ENCODE peak calls at places on chromosomes 1 and 21, in eight cellular contexts. M, I, O, Z, A, U, J and T are unnamed samples.
A peak's percentile ranks its signal among the peaks of the same experiment; 100 is the strongest.

GRCh38 chr1:176157995-176158394 is 49.1 kb downstream of the COP1 start:
- DNase-seq in M (no peak), I (no peak), O (no peak), Z (no peak), A (no peak), U (peak; percentile 2), J (no peak), T (peak; percentile 4)

GRCh38 chr1:162363823-162364222 is 12.8 kb downstream of the SPATA46 start:
- DNase-seq in M (no peak), I (no peak), O (no peak), Z (no peak), A (no peak), U (no peak), J (no peak), T (no peak)

GRCh38 chr1:227786673-227787512 is 28.6 kb upstream of the PRSS38 start:
- DNase-seq in M (peak; percentile 24), I (no peak), O (no peak), Z (no peak), A (no peak), U (no peak), J (no peak), T (no peak)

GRCh38 chr1:215568287-215568692 is 1.2 kb downstream of the KCTD3 start:
- DNase-seq in M (no peak), I (no peak), O (peak; percentile 46), Z (no peak), A (peak; percentile 12), U (peak; percentile 76), J (peak; percentile 73), T (peak; percentile 71)

GRCh38 chr1:85850238-85850637 is 142.0 kb upstream of the ZNHIT6 start:
- DNase-seq in M (no peak), I (no peak), O (no peak), Z (no peak), A (no peak), U (peak; percentile 97), J (no peak), T (peak; percentile 77)

GRCh38 chr1:172533511-172534116 is 664 bp downstream of the SUCO start:
- DNase-seq in M (peak; percentile 28), I (no peak), O (peak; percentile 48), Z (peak; percentile 15), A (peak; percentile 30), U (peak; percentile 62), J (no peak), T (peak; percentile 57)

GRCh38 chr1:72693899-72694298 is 411.6 kb upstream of the NEGR1 start:
- DNase-seq in M (no peak), I (no peak), O (no peak), Z (no peak), A (no peak), U (no peak), J (no peak), T (no peak)

GRCh38 chr1:57381871-57382270 is 42.0 kb downstream of the DAB1 start:
- DNase-seq in M (no peak), I (no peak), O (no peak), Z (no peak), A (no peak), U (no peak), J (no peak), T (no peak)

GRCh38 chr1:52601976-52602327 is 219 bp upstream of the GPX7 start:
- DNase-seq in M (no peak), I (no peak), O (no peak), Z (no peak), A (no peak), U (no peak), J (no peak), T (no peak)

GRCh38 chr1:101438359-101438758 is 201.5 kb downstream of the S1PR1 start:
- DNase-seq in M (no peak), I (no peak), O (no peak), Z (no peak), A (no peak), U (peak; percentile 50), J (no peak), T (peak; percentile 9)

GRCh38 chr21:33063907-33064622 is 5.9 kb upstream of the OLIG1 start:
- DNase-seq in M (no peak), I (no peak), O (no peak), Z (no peak), A (no peak), U (no peak), J (no peak), T (no peak)

GRCh38 chr1:44786138-44786840 is 1.7 kb downstream of the BEST4 start:
- DNase-seq in M (peak; percentile 82), I (peak; percentile 82), O (no peak), Z (no peak), A (peak; percentile 69), U (peak; percentile 63), J (peak; percentile 24), T (no peak)

GRCh38 chr1:196433000-196433399 is 175.2 kb downstream of the KCNT2 start:
- DNase-seq in M (no peak), I (no peak), O (no peak), Z (no peak), A (no peak), U (no peak), J (no peak), T (no peak)

GRCh38 chr1:25624155-25624554 is 7.6 kb downstream of the MAN1C1 start:
- DNase-seq in M (peak; percentile 18), I (no peak), O (no peak), Z (no peak), A (peak; percentile 50), U (no peak), J (no peak), T (no peak)

GRCh38 chr1:54813479-54814147 is 12.5 kb upstream of the TTC22 start:
- DNase-seq in M (no peak), I (no peak), O (no peak), Z (no peak), A (no peak), U (no peak), J (no peak), T (no peak)